ENCODE peak calls at places on chromosomes 1 and 21, in five cellular contexts. W, G, O, E and J are unnamed samples. For H3K9me3, the result is how much of the 10 kb centered on the place peaks cover.

GRCh38 chr1:200258447-200259375 is 151.1 kb downstream of the ZNF281 start:
- DNase-seq in W (peak), G (no peak), O (no peak), E (no peak), J (no peak)

GRCh38 chr1:35929730-35930592 is 944 bp upstream of the AGO3 start:
- DNase-seq in W (peak), G (peak), O (peak), E (peak), J (peak)

GRCh38 chr1:43238991-43239469 is 30.8 kb upstream of the TMEM125 start:
- DNase-seq in W (no peak), G (peak), O (no peak), E (no peak), J (no peak)

GRCh38 chr1:12407050-12407961 is 177.5 kb downstream of the VPS13D start:
- DNase-seq in W (peak), G (no peak), O (no peak), E (no peak), J (peak)

GRCh38 chr1:180188103-180188506 is 33.4 kb downstream of the QSOX1 start:
- DNase-seq in W (peak), G (peak), O (no peak), E (peak), J (peak)

GRCh38 chr21:31665397-31665796 is 5.9 kb downstream of the SOD1 start:
- DNase-seq in W (no peak), G (no peak), O (no peak), E (no peak), J (peak)

GRCh38 chr1:236416165-236416564 is 22.1 kb downstream of the EDARADD start:
- DNase-seq in W (no peak), G (no peak), O (no peak), E (no peak), J (no peak)

GRCh38 chr1:88700383-88701013 is 16.4 kb downstream of the PKN2 start:
- DNase-seq in W (no peak), G (no peak), O (no peak), E (no peak), J (no peak)

GRCh38 chr1:216456682-216457081 is 33.4 kb upstream of the USH2A start:
- DNase-seq in W (no peak), G (no peak), O (no peak), E (no peak), J (no peak)

GRCh38 chr1:241077386-241078147 is 279.4 kb downstream of the RGS7 start:
- DNase-seq in W (no peak), G (no peak), O (no peak), E (no peak), J (no peak)

GRCh38 chr21:44932366-44933181 is 7.3 kb upstream of the SLX9 start:
- DNase-seq in W (no peak), G (peak), O (peak), E (peak), J (no peak)

GRCh38 chr1:98119793-98120192 is 199.0 kb upstream of the DPYD start:
- DNase-seq in W (no peak), G (no peak), O (no peak), E (no peak), J (peak)

GRCh38 chr1:113253979-113254378 is 136.3 kb upstream of the MAGI3 start:
- DNase-seq in W (no peak), G (no peak), O (no peak), E (no peak), J (no peak)

GRCh38 chr1:170562644-170563338 is 30.8 kb downstream of the GORAB start:
- DNase-seq in W (peak), G (peak), O (peak), E (no peak), J (peak)

GRCh38 chr1:27122652-27123051 is 32.3 kb downstream of the SLC9A1 start:
- DNase-seq in W (peak), G (peak), O (peak), E (peak), J (peak)

GRCh38 chr1:27129225-27129624 is 25.7 kb downstream of the SLC9A1 start:
- DNase-seq in W (no peak), G (no peak), O (no peak), E (no peak), J (no peak)

GRCh38 chr1:27124405-27124804 is 30.5 kb downstream of the SLC9A1 start:
- DNase-seq in W (no peak), G (no peak), O (no peak), E (no peak), J (no peak)

GRCh38 chr1:27130798-27131197 is 24.1 kb downstream of the SLC9A1 start:
- DNase-seq in W (no peak), G (peak), O (peak), E (no peak), J (peak)

GRCh38 chr1:27127419-27127818 is 27.5 kb downstream of the SLC9A1 start:
- DNase-seq in W (no peak), G (no peak), O (no peak), E (no peak), J (no peak)
- TF ChIP-seq CTCF in W (peak), G (peak), O (no peak), E (no peak), J (no peak)

GRCh38 chr1:71400050-71400449 is 319.2 kb upstream of the ZRANB2 start:
- DNase-seq in W (no peak), G (no peak), O (no peak), E (no peak), J (no peak)
- H3K9me3 ChIP-seq in W (under half), G (under half), O (under half), E (under half), J (under half)

DNA sequence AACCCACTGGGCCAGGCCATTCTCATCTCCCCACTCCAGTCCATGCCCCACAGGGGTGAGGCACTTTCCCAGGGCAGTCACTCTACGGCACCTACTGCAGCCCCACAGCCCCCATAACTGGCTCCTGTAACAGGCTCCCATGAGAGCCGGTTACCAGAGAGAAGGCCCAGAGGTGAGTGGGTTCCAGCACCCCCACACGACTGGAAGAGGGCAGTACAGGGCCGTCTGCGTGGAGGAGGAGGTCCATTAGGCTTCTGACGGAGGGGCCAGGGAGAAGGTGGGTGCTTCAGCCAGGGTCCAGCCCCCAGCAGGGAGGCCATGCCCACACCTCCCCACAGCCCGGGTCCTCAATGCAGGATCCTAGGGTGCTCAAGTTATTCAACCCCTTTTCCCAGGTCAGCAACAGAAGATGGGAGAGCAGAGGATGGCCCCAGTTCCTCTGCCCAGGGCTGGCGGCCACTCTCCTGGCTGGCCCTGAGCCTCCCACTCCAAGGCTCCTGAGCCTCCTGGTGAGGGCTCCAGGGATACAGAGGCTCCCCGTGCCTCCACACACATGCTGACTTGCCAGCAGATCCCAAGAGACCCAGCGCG is 1.6 kb downstream of the ACAP3 start:
- DNase-seq in W (no peak), G (no peak), O (no peak), E (no peak), J (no peak)
- TF ChIP-seq CTCF in W (no peak), G (peak), O (no peak), E (no peak), J (no peak)

GRCh38 chr21:10430007-10430406 is 91.4 kb upstream of the TPTE start:
- DNase-seq in W (no peak), G (no peak), O (no peak), E (no peak), J (no peak)

GRCh38 chr21:10425856-10426255 is 95.5 kb upstream of the TPTE start:
- DNase-seq in W (no peak), G (no peak), O (no peak), E (no peak), J (no peak)
- H3K9me3 ChIP-seq in W (under half), G (under half), O (under half), E (under half), J (under half)

GRCh38 chr1:52629021-52629643 is 3.8 kb upstream of the SHISAL2A start:
- DNase-seq in W (no peak), G (no peak), O (no peak), E (no peak), J (peak)
- TF ChIP-seq CTCF in W (no peak), G (no peak), O (no peak), E (no peak), J (no peak)

GRCh38 chr1:238752332-238752731 is 634.0 kb upstream of the CHRM3 start:
- DNase-seq in W (no peak), G (no peak), O (no peak), E (no peak), J (no peak)

DNA sequence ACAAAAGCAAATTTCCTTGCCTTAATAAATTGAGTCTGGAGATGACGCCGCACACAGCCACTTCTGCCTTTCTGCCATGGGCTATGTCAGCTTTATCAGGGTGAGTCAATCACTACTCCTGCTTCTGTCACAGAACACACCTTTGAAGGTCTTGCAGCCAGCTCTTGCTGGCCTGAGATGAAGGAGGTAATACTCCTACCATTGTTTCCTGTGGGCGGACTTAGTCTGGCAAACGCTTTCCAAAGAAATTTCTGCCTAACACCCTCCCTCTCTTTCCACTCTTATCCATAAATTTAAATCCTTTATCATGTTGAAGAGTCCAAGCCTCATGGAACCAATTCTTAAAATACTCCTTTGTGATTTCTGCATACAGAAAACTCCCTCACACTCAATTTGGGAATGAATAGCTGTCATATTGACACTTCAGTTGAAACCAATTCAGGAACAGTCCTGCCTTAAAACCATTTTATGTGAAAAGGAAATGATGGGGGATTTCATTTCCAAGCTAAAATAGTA is 633.1 kb upstream of the CHRM3 start:
- DNase-seq in W (no peak), G (no peak), O (no peak), E (no peak), J (no peak)
- H3K9me3 ChIP-seq in W (under half), G (under half), O (under half), E (under half), J (under half)

DNA sequence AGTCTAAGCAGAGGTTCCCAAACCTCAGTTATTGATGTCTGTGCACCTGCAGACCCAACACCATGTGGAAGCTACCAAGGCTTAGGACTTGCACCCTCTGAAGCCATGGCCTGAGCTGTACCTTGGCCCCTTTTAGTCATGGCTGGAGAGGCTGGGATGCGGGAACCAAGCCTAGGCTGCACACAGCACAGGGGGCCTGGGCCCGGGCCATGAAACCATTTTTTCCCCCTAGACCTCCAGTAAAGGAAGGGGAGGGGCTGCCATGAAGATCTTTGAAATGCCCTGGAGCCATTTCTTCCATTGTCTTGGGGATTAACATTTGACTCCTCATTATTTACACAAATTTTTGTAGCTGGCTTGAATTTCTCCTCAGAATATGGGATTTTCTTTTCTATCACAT is 265.9 kb downstream of the PDE4B start:
- DNase-seq in W (no peak), G (no peak), O (peak), E (no peak), J (no peak)
- TF ChIP-seq CTCF in W (no peak), G (no peak), O (no peak), E (no peak), J (no peak)

GRCh38 chr1:5009376-5010065 is 355.1 kb downstream of the AJAP1 start:
- DNase-seq in W (no peak), G (no peak), O (no peak), E (no peak), J (no peak)
- H3K9me3 ChIP-seq in W (under half), G (under half), O (under half), E (under half), J (under half)

DNA sequence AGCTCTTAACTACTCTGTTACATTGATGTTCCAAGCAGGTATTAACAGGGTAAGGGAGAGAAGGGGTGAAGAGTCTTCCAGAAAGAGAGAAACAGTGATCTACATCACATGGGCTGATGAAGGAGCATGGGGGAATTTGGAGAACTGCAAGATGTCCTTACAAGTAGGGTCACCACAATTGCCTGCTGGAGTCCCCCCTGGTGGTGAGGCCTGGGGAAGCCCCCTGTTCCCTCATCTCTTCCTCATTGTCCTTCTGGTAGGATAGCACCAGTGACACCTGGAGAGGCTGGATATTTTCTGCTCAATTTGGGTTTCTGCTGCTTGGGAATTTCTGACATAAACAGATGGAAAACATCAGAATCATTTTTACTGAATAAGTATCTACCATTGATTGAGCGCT is 126.6 kb downstream of the RUNX1 start:
- DNase-seq in W (no peak), G (no peak), O (no peak), E (no peak), J (no peak)
- TF ChIP-seq CTCF in W (no peak), G (no peak), O (no peak), E (no peak), J (no peak)